ENCODE peak calls at places on chromosome 1, in four cellular contexts. F is transverse colon, V is body of pancreas, E is IMR-90. L is an unnamed sample.
A peak's percentile ranks its signal among the peaks of the same experiment; 100 is the strongest.

GRCh38 chr1:243713470-243714186 is 136.4 kb downstream of the AKT3 start:
- DNase-seq in F (no peak), V (no peak), E (peak; percentile 44), L (no peak)

GRCh38 chr1:22914633-22915217 is 57.9 kb downstream of the LACTBL1 start:
- DNase-seq in F (no peak), V (no peak), E (no peak), L (no peak)

GRCh38 chr1:75134656-75134938 is 409 bp downstream of the LHX8 start:
- DNase-seq in F (no peak), V (no peak), E (no peak), L (no peak)

GRCh38 chr1:47522890-47523811 is 85.3 kb downstream of the FOXD2 start:
- DNase-seq in F (no peak), V (no peak), E (no peak), L (no peak)

GRCh38 chr1:200131551-200132125 is 104.1 kb downstream of the NR5A2 start:
- DNase-seq in F (no peak), V (peak; percentile 32), E (peak; percentile 36), L (peak; percentile 7)

GRCh38 chr1:61125895-61126294 is 43.5 kb downstream of the NFIA start:
- DNase-seq in F (no peak), V (no peak), E (no peak), L (no peak)

GRCh38 chr1:193525917-193526710 is 339.7 kb upstream of the B3GALT2 start:
- DNase-seq in F (no peak), V (no peak), E (no peak), L (no peak)

GRCh38 chr1:171913385-171913784 is 72.1 kb downstream of the DNM3 start:
- DNase-seq in F (peak; percentile 51), V (peak; percentile 34), E (no peak), L (peak; percentile 43)

GRCh38 chr1:15418811-15419515 is 9.3 kb downstream of the EFHD2 start:
- DNase-seq in F (no peak), V (peak; percentile 83), E (no peak), L (peak; percentile 41)

GRCh38 chr1:205013683-205014367 is 29.2 kb upstream of the CNTN2 start:
- DNase-seq in F (no peak), V (peak; percentile 50), E (no peak), L (peak; percentile 39)

GRCh38 chr1:180177931-180178330 is 23.3 kb downstream of the QSOX1 start:
- DNase-seq in F (no peak), V (no peak), E (no peak), L (no peak)

GRCh38 chr1:33823401-33823800 is 40.5 kb upstream of the HMGB4 start:
- DNase-seq in F (no peak), V (no peak), E (no peak), L (no peak)

GRCh38 chr1:28887835-28888682 is 26.3 kb upstream of the EPB41 start:
- DNase-seq in F (peak; percentile 55), V (peak; percentile 71), E (no peak), L (peak; percentile 75)

GRCh38 chr1:244599937-244600350 is 53.0 kb upstream of the DESI2 start:
- DNase-seq in F (peak; percentile 12), V (no peak), E (peak; percentile 98), L (peak; percentile 74)

GRCh38 chr1:38246955-38247952 is 200.7 kb upstream of the POU3F1 start:
- DNase-seq in F (peak; percentile 36), V (no peak), E (peak; percentile 5), L (peak; percentile 18)

GRCh38 chr1:71296551-71296950 is 215.7 kb upstream of the ZRANB2 start:
- DNase-seq in F (no peak), V (no peak), E (no peak), L (no peak)

GRCh38 chr1:153679337-153680119 is 1.0 kb downstream of the NPR1 start:
- DNase-seq in F (no peak), V (peak; percentile 30), E (no peak), L (no peak)

GRCh38 chr1:18641005-18641941 is 10.6 kb downstream of the PAX7 start:
- DNase-seq in F (no peak), V (no peak), E (no peak), L (no peak)

DNA sequence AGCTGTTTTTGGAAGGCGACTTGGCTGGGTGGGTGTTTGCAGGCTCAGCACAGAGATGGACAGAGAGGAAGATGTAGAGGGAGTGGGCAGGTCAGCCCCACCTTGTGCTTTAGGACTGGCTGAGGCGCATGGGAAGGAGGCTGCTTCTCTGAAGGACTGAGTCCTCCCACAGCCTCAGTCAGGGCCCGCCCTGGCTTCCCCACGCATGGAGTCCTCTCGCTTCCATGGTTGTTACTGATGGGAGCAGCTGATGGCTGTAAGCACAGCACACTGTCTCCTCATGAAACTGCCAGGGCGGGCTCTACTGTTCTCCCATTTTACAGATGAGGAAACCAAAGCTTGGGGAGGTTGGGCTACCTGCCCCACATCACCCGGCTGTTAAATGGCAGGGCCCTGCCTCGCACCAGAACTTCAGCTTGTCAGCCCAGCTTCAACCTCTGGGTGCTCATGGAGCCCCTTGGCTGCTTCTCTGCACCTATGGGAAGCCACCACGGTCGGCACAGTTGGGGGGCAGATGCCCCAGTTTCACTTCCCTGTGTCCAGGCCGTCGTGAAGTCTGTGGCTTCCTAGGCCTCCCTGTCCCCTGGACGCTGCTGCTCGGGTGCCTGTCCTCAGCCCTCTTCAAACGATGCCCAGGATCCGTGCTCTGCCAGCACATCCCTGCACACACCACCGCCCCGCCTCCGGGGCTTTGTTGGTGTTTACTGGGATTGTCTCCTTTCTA is 2.4 kb downstream of the TMEM201 start:
- DNase-seq in F (no peak), V (no peak), E (no peak), L (no peak)
- H3K36me3 ChIP-seq in F (no peaks in the 10 kb centered on the region), V (no peaks in the 10 kb centered on the region), E (no peaks in the 10 kb centered on the region), L (no peaks in the 10 kb centered on the region)

DNA sequence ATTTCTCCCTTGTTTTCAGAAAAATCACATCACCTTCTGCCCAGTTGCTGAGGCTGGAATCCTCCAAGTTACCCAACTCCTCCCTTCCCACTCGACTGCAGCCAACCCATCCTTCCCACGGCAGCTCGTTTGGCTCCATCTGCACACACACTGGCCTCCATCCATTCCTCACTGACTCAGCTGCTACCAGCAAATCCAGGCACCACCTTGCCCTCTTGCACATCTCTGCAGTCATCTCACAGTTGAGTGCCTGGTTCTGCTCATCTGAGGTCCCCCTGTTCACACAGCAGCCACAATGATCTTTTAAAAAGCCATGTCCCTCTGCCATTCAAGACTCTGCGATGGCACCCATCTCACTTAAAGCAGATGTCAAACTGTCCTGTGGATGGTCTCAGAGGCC is 5.9 kb downstream of the ZNF692 start:
- DNase-seq in F (no peak), V (no peak), E (peak; percentile 80), L (peak; percentile 52)
- TF ChIP-seq POLR2A in F (no peak), V (no peak), E (no peak), L (no peak)

GRCh38 chr1:119943216-119943615 is 46.9 kb upstream of the ADAM30 start:
- DNase-seq in F (no peak), V (no peak), E (no peak), L (no peak)
- H3K36me3 ChIP-seq in F (peaks cover 25% of the 10 kb centered on the region), V (peaks cover 3% of the 10 kb centered on the region), E (peaks cover 17% of the 10 kb centered on the region), L (no peaks in the 10 kb centered on the region)

DNA sequence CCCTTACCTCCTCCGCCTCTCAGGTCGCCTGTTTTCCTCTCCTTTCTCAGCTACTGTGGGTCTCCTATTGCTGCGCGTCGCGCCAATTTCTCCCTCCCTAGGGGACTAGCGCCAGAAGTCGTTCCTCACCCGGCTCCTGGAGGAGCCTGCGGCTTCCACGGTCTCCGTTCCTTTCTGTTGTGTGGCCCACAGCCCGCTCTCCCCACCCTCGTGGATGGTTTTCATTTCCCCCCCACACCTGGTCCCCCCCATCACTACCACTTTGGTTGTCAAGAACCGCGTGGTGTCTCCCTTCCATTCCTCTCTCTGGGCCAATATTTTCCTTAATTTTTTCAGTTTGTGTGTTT is 525 bp downstream of the CNST start:
- DNase-seq in F (no peak), V (no peak), E (peak; percentile 17), L (peak; percentile 63)
- TF ChIP-seq POLR2A in F (no peak), V (no peak), E (peak; percentile 19), L (no peak)

GRCh38 chr1:234438579-234438978 is 40.4 kb downstream of the TARBP1 start:
- DNase-seq in F (no peak), V (no peak), E (no peak), L (no peak)
- H3K36me3 ChIP-seq in F (peaks cover 16% of the 10 kb centered on the region), V (no peaks in the 10 kb centered on the region), E (no peaks in the 10 kb centered on the region), L (no peaks in the 10 kb centered on the region)

GRCh38 chr1:147600119-147601111 is 59.1 kb downstream of the BCL9 start:
- DNase-seq in F (no peak), V (no peak), E (peak; percentile 70), L (peak; percentile 48)

GRCh38 chr1:147598631-147599361 is 57.5 kb downstream of the BCL9 start:
- DNase-seq in F (peak; percentile 49), V (peak; percentile 45), E (peak; percentile 15), L (no peak)

GRCh38 chr1:147597010-147597409 is 55.7 kb downstream of the BCL9 start:
- DNase-seq in F (no peak), V (no peak), E (no peak), L (no peak)

GRCh38 chr1:147603986-147604385 is 62.7 kb downstream of the BCL9 start:
- DNase-seq in F (no peak), V (no peak), E (no peak), L (no peak)

GRCh38 chr1:147599362-147600118 is 58.2 kb downstream of the BCL9 start:
- DNase-seq in F (peak; percentile 98), V (peak; percentile 98), E (peak; percentile 95), L (peak; percentile 99)
- TF ChIP-seq POLR2A in F (peak; percentile 68), V (peak; percentile 84), E (peak; percentile 44), L (peak; percentile 79)

DNA sequence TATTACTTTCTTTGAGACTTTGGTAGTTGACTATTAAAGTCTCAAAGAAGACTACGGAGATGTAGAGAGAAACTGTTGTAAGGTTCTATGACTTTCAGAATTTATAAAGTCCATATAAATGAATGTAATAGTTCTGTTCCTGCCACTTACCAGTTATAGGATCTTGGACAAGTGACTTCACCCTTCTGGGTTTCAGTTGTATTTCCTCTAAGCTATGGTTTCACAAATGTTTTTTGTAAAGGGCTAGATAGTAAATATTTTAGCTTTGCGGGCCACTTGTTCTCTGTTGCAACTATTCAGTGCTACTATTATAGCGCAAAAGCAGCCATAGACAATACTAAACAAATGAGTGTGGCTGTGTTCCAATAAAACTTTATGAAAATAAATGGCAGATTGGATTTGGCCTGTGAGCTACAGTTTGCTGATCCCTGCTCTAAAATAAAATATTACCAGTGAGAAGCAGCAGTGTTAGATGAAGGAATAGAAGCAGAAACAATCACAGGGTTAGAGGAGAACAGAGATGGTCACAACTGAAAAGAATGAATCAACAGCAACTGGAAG is 14.7 kb downstream of the ZMPSTE24 start:
- DNase-seq in F (no peak), V (no peak), E (no peak), L (no peak)
- H3K36me3 ChIP-seq in F (peaks cover 68% of the 10 kb centered on the region), V (no peaks in the 10 kb centered on the region), E (peaks cover 30% of the 10 kb centered on the region), L (peaks cover 35% of the 10 kb centered on the region)